ENCODE peak calls at places on chromosomes 2 and 18, in ten cellular contexts. One of them, this sample, is unnamed. For H3K27me3 and H3K36me3, the result is how much of the 10 kb centered on the place peaks cover.

GRCh38 chr2:237864030-237864931 is 4.9 kb downstream of the RAMP1 start:
- DNase-seq in aorta: peak
- DNase-seq in brain microvascular endothelial cell: no peak
- DNase-seq in adrenal gland: no peak
- DNase-seq in naive thymus-derived CD4-positive, alpha-beta T cell: no peak
- DNase-seq in ovary: no peak
- DNase-seq in left ventricle myocardium inferior: no peak
- DNase-seq in thyroid gland: no peak
- DNase-seq in upper lobe of right lung: peak
- DNase-seq in mammary epithelial cell: no peak
- DNase-seq in this sample: no peak

GRCh38 chr2:18445412-18446320 is 114.8 kb downstream of the RDH14 start:
- DNase-seq in aorta: no peak
- DNase-seq in brain microvascular endothelial cell: no peak
- DNase-seq in adrenal gland: no peak
- DNase-seq in naive thymus-derived CD4-positive, alpha-beta T cell: no peak
- DNase-seq in ovary: no peak
- DNase-seq in left ventricle myocardium inferior: peak
- DNase-seq in thyroid gland: no peak
- DNase-seq in upper lobe of right lung: no peak
- DNase-seq in mammary epithelial cell: no peak
- DNase-seq in this sample: no peak

GRCh38 chr2:26178746-26179436 is 6.0 kb downstream of the GAREM2 start:
- DNase-seq in aorta: no peak
- DNase-seq in brain microvascular endothelial cell: no peak
- DNase-seq in adrenal gland: peak
- DNase-seq in naive thymus-derived CD4-positive, alpha-beta T cell: no peak
- DNase-seq in ovary: peak
- DNase-seq in left ventricle myocardium inferior: peak
- DNase-seq in thyroid gland: peak
- DNase-seq in upper lobe of right lung: no peak
- DNase-seq in mammary epithelial cell: no peak
- DNase-seq in this sample: peak

GRCh38 chr2:239770240-239770639 is 254.9 kb downstream of the NDUFA10 start:
- DNase-seq in aorta: peak
- DNase-seq in brain microvascular endothelial cell: no peak
- DNase-seq in adrenal gland: no peak
- DNase-seq in naive thymus-derived CD4-positive, alpha-beta T cell: no peak
- DNase-seq in ovary: no peak
- DNase-seq in left ventricle myocardium inferior: no peak
- DNase-seq in thyroid gland: no peak
- DNase-seq in upper lobe of right lung: peak
- DNase-seq in mammary epithelial cell: no peak
- DNase-seq in this sample: no peak

GRCh38 chr2:60495226-60495625 is 58.2 kb downstream of the BCL11A start:
- DNase-seq in aorta: no peak
- DNase-seq in brain microvascular endothelial cell: no peak
- DNase-seq in adrenal gland: no peak
- DNase-seq in naive thymus-derived CD4-positive, alpha-beta T cell: no peak
- DNase-seq in ovary: no peak
- DNase-seq in left ventricle myocardium inferior: no peak
- DNase-seq in thyroid gland: no peak
- DNase-seq in upper lobe of right lung: no peak
- DNase-seq in mammary epithelial cell: no peak
- DNase-seq in this sample: no peak

GRCh38 chr2:48398285-48399135 is 131.4 kb upstream of the STON1 start:
- DNase-seq in aorta: no peak
- DNase-seq in brain microvascular endothelial cell: no peak
- DNase-seq in adrenal gland: no peak
- DNase-seq in naive thymus-derived CD4-positive, alpha-beta T cell: no peak
- DNase-seq in ovary: no peak
- DNase-seq in left ventricle myocardium inferior: no peak
- DNase-seq in thyroid gland: no peak
- DNase-seq in upper lobe of right lung: no peak
- DNase-seq in mammary epithelial cell: no peak
- DNase-seq in this sample: no peak

GRCh38 chr18:46373131-46373530 is 268.9 kb downstream of the HAUS1 start:
- DNase-seq in aorta: no peak
- DNase-seq in brain microvascular endothelial cell: no peak
- DNase-seq in adrenal gland: no peak
- DNase-seq in naive thymus-derived CD4-positive, alpha-beta T cell: no peak
- DNase-seq in ovary: no peak
- DNase-seq in left ventricle myocardium inferior: no peak
- DNase-seq in thyroid gland: peak
- DNase-seq in upper lobe of right lung: no peak
- DNase-seq in mammary epithelial cell: no peak
- DNase-seq in this sample: no peak

GRCh38 chr2:162520959-162521358 is 177.0 kb downstream of the GCA start:
- DNase-seq in aorta: no peak
- DNase-seq in brain microvascular endothelial cell: no peak
- DNase-seq in adrenal gland: no peak
- DNase-seq in naive thymus-derived CD4-positive, alpha-beta T cell: no peak
- DNase-seq in ovary: no peak
- DNase-seq in left ventricle myocardium inferior: no peak
- DNase-seq in thyroid gland: no peak
- DNase-seq in upper lobe of right lung: no peak
- DNase-seq in mammary epithelial cell: no peak
- DNase-seq in this sample: no peak

GRCh38 chr2:220664272-220665107 is 907.6 kb downstream of the EPHA4 start:
- DNase-seq in aorta: no peak
- DNase-seq in brain microvascular endothelial cell: no peak
- DNase-seq in adrenal gland: no peak
- DNase-seq in naive thymus-derived CD4-positive, alpha-beta T cell: no peak
- DNase-seq in ovary: no peak
- DNase-seq in left ventricle myocardium inferior: no peak
- DNase-seq in thyroid gland: no peak
- DNase-seq in upper lobe of right lung: no peak
- DNase-seq in mammary epithelial cell: no peak
- DNase-seq in this sample: peak

GRCh38 chr2:111168528-111168929 is 47.8 kb downstream of the BCL2L11 start:
- DNase-seq in aorta: peak
- DNase-seq in brain microvascular endothelial cell: peak
- DNase-seq in adrenal gland: peak
- DNase-seq in naive thymus-derived CD4-positive, alpha-beta T cell: peak
- DNase-seq in ovary: peak
- DNase-seq in left ventricle myocardium inferior: peak
- DNase-seq in thyroid gland: peak
- DNase-seq in upper lobe of right lung: no peak
- DNase-seq in mammary epithelial cell: peak
- DNase-seq in this sample: peak

GRCh38 chr2:188032306-188032705 is 259.4 kb upstream of the GULP1 start:
- DNase-seq in aorta: no peak
- DNase-seq in brain microvascular endothelial cell: no peak
- DNase-seq in adrenal gland: no peak
- DNase-seq in naive thymus-derived CD4-positive, alpha-beta T cell: no peak
- DNase-seq in ovary: no peak
- DNase-seq in left ventricle myocardium inferior: no peak
- DNase-seq in thyroid gland: no peak
- DNase-seq in upper lobe of right lung: no peak
- DNase-seq in mammary epithelial cell: no peak
- DNase-seq in this sample: no peak

GRCh38 chr2:150698016-150698661 is 210.7 kb upstream of the RND3 start:
- DNase-seq in aorta: no peak
- DNase-seq in brain microvascular endothelial cell: no peak
- DNase-seq in adrenal gland: no peak
- DNase-seq in naive thymus-derived CD4-positive, alpha-beta T cell: no peak
- DNase-seq in ovary: no peak
- DNase-seq in left ventricle myocardium inferior: no peak
- DNase-seq in thyroid gland: no peak
- DNase-seq in upper lobe of right lung: no peak
- DNase-seq in mammary epithelial cell: no peak
- DNase-seq in this sample: peak

GRCh38 chr2:119246884-119247843 is 23.5 kb downstream of the STEAP3 start:
- DNase-seq in aorta: peak
- DNase-seq in brain microvascular endothelial cell: no peak
- DNase-seq in adrenal gland: no peak
- DNase-seq in naive thymus-derived CD4-positive, alpha-beta T cell: no peak
- DNase-seq in ovary: peak
- DNase-seq in left ventricle myocardium inferior: no peak
- DNase-seq in thyroid gland: no peak
- DNase-seq in upper lobe of right lung: peak
- DNase-seq in mammary epithelial cell: no peak
- DNase-seq in this sample: no peak

GRCh38 chr2:104866883-104867350 is 13.0 kb downstream of the POU3F3 start:
- DNase-seq in aorta: no peak
- DNase-seq in brain microvascular endothelial cell: no peak
- DNase-seq in adrenal gland: no peak
- DNase-seq in naive thymus-derived CD4-positive, alpha-beta T cell: no peak
- DNase-seq in ovary: no peak
- DNase-seq in left ventricle myocardium inferior: no peak
- DNase-seq in thyroid gland: no peak
- DNase-seq in upper lobe of right lung: no peak
- DNase-seq in mammary epithelial cell: no peak
- DNase-seq in this sample: no peak
- H3K27me3 ChIP-seq in aorta: under half
- H3K27me3 ChIP-seq in brain microvascular endothelial cell: half or more
- H3K27me3 ChIP-seq in adrenal gland: half or more
- H3K27me3 ChIP-seq in naive thymus-derived CD4-positive, alpha-beta T cell: under half
- H3K27me3 ChIP-seq in ovary: under half
- H3K27me3 ChIP-seq in left ventricle myocardium inferior: half or more
- H3K27me3 ChIP-seq in thyroid gland: half or more
- H3K27me3 ChIP-seq in upper lobe of right lung: half or more
- H3K27me3 ChIP-seq in mammary epithelial cell: half or more
- H3K27me3 ChIP-seq in this sample: half or more

DNA sequence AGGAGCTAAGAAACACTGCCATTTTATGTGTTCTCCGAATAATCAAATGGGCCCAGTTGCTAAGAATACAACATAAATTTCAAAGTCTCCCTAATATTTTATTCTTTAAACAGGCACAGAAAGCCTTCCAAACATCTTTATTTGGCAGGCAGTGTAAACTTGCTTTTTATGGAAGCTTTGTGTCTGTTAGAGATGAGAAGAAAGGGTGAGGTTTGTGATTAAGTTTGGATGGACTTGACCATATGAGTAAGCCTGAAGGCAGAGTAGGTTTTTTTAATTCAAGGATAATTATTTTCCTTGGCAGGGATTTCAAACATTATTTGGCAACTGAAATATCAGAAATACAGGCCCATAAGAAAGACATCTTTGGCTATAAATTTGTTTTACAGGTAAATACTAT is 62.9 kb downstream of the COX7A2L start:
- DNase-seq in aorta: no peak
- DNase-seq in brain microvascular endothelial cell: no peak
- DNase-seq in adrenal gland: no peak
- DNase-seq in naive thymus-derived CD4-positive, alpha-beta T cell: no peak
- DNase-seq in ovary: no peak
- DNase-seq in left ventricle myocardium inferior: no peak
- DNase-seq in thyroid gland: no peak
- DNase-seq in upper lobe of right lung: no peak
- DNase-seq in mammary epithelial cell: no peak
- DNase-seq in this sample: no peak
- H3K36me3 ChIP-seq in aorta: under half
- H3K36me3 ChIP-seq in brain microvascular endothelial cell: under half
- H3K36me3 ChIP-seq in adrenal gland: under half
- H3K36me3 ChIP-seq in naive thymus-derived CD4-positive, alpha-beta T cell: under half
- H3K36me3 ChIP-seq in ovary: under half
- H3K36me3 ChIP-seq in left ventricle myocardium inferior: under half
- H3K36me3 ChIP-seq in thyroid gland: under half
- H3K36me3 ChIP-seq in upper lobe of right lung: half or more
- H3K36me3 ChIP-seq in mammary epithelial cell: under half
- H3K36me3 ChIP-seq in this sample: under half

GRCh38 chr2:17355608-17356329 is 162.5 kb downstream of the RAD51AP2 start:
- DNase-seq in aorta: no peak
- DNase-seq in brain microvascular endothelial cell: no peak
- DNase-seq in adrenal gland: no peak
- DNase-seq in naive thymus-derived CD4-positive, alpha-beta T cell: no peak
- DNase-seq in ovary: no peak
- DNase-seq in left ventricle myocardium inferior: no peak
- DNase-seq in thyroid gland: no peak
- DNase-seq in upper lobe of right lung: no peak
- DNase-seq in mammary epithelial cell: no peak
- DNase-seq in this sample: no peak

DNA sequence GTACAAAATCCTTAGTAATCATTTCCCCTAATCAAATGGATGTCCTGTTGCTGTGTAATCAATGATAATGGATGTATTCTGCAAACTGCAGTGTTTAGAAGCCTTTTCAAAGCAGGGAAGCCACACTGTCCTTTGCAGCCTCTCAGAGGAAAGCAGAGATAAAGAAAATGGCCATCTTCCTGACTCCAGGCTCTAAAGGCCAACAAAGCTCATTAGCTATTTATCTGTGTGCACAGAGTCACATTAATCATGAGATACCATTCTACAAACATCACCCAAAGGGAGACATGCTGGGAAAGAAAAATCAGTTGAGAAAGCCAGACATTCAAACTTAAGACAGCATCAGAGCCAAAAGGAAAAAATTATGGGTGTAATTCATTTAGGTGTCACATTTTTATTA is 165.0 kb downstream of the RAD51AP2 start:
- DNase-seq in aorta: no peak
- DNase-seq in brain microvascular endothelial cell: no peak
- DNase-seq in adrenal gland: no peak
- DNase-seq in naive thymus-derived CD4-positive, alpha-beta T cell: no peak
- DNase-seq in ovary: no peak
- DNase-seq in left ventricle myocardium inferior: no peak
- DNase-seq in thyroid gland: no peak
- DNase-seq in upper lobe of right lung: no peak
- DNase-seq in mammary epithelial cell: no peak
- DNase-seq in this sample: no peak
- H3K27ac ChIP-seq in aorta: no peak
- H3K27ac ChIP-seq in brain microvascular endothelial cell: no peak
- H3K27ac ChIP-seq in adrenal gland: no peak
- H3K27ac ChIP-seq in naive thymus-derived CD4-positive, alpha-beta T cell: no peak
- H3K27ac ChIP-seq in ovary: no peak
- H3K27ac ChIP-seq in left ventricle myocardium inferior: no peak
- H3K27ac ChIP-seq in thyroid gland: no peak
- H3K27ac ChIP-seq in upper lobe of right lung: no peak
- H3K27ac ChIP-seq in mammary epithelial cell: no peak
- H3K27ac ChIP-seq in this sample: no peak

GRCh38 chr18:26655010-26655613 is 106.8 kb upstream of the KCTD1 start:
- DNase-seq in aorta: no peak
- DNase-seq in brain microvascular endothelial cell: no peak
- DNase-seq in adrenal gland: no peak
- DNase-seq in naive thymus-derived CD4-positive, alpha-beta T cell: no peak
- DNase-seq in ovary: no peak
- DNase-seq in left ventricle myocardium inferior: no peak
- DNase-seq in thyroid gland: no peak
- DNase-seq in upper lobe of right lung: no peak
- DNase-seq in mammary epithelial cell: no peak
- DNase-seq in this sample: peak

GRCh38 chr18:26654173-26655009 is 106.0 kb upstream of the KCTD1 start:
- DNase-seq in aorta: no peak
- DNase-seq in brain microvascular endothelial cell: no peak
- DNase-seq in adrenal gland: peak
- DNase-seq in naive thymus-derived CD4-positive, alpha-beta T cell: no peak
- DNase-seq in ovary: no peak
- DNase-seq in left ventricle myocardium inferior: no peak
- DNase-seq in thyroid gland: peak
- DNase-seq in upper lobe of right lung: no peak
- DNase-seq in mammary epithelial cell: no peak
- DNase-seq in this sample: no peak

GRCh38 chr18:26656944-26657536 is 108.7 kb upstream of the KCTD1 start:
- DNase-seq in aorta: peak
- DNase-seq in brain microvascular endothelial cell: peak
- DNase-seq in adrenal gland: peak
- DNase-seq in naive thymus-derived CD4-positive, alpha-beta T cell: peak
- DNase-seq in ovary: peak
- DNase-seq in left ventricle myocardium inferior: peak
- DNase-seq in thyroid gland: peak
- DNase-seq in upper lobe of right lung: peak
- DNase-seq in mammary epithelial cell: peak
- DNase-seq in this sample: peak

GRCh38 chr18:26656401-26656943 is 108.1 kb upstream of the KCTD1 start:
- DNase-seq in aorta: peak
- DNase-seq in brain microvascular endothelial cell: no peak
- DNase-seq in adrenal gland: peak
- DNase-seq in naive thymus-derived CD4-positive, alpha-beta T cell: no peak
- DNase-seq in ovary: no peak
- DNase-seq in left ventricle myocardium inferior: peak
- DNase-seq in thyroid gland: no peak
- DNase-seq in upper lobe of right lung: peak
- DNase-seq in mammary epithelial cell: no peak
- DNase-seq in this sample: no peak

GRCh38 chr18:26655614-26656400 is 107.5 kb upstream of the KCTD1 start:
- DNase-seq in aorta: peak
- DNase-seq in brain microvascular endothelial cell: peak
- DNase-seq in adrenal gland: peak
- DNase-seq in naive thymus-derived CD4-positive, alpha-beta T cell: no peak
- DNase-seq in ovary: peak
- DNase-seq in left ventricle myocardium inferior: peak
- DNase-seq in thyroid gland: peak
- DNase-seq in upper lobe of right lung: peak
- DNase-seq in mammary epithelial cell: peak
- DNase-seq in this sample: peak
- H3K27me3 ChIP-seq in aorta: under half
- H3K27me3 ChIP-seq in brain microvascular endothelial cell: under half
- H3K27me3 ChIP-seq in adrenal gland: under half
- H3K27me3 ChIP-seq in naive thymus-derived CD4-positive, alpha-beta T cell: under half
- H3K27me3 ChIP-seq in ovary: under half
- H3K27me3 ChIP-seq in left ventricle myocardium inferior: under half
- H3K27me3 ChIP-seq in thyroid gland: under half
- H3K27me3 ChIP-seq in upper lobe of right lung: under half
- H3K27me3 ChIP-seq in mammary epithelial cell: under half
- H3K27me3 ChIP-seq in this sample: half or more